ENCODE peak calls at places on chromosome 9, in four cellular contexts. D, X, I and K are unnamed samples.

GRCh38 chr9:136624184-136624951 is 38.3 kb upstream of the EGFL7 start:
- DNase-seq in D (no peak), X (no peak), I (no peak), K (no peak)

GRCh38 chr9:88691811-88692210 is 156.8 kb downstream of the NXNL2 start:
- DNase-seq in D (no peak), X (no peak), I (no peak), K (no peak)

GRCh38 chr9:134688231-134688630 is 46.6 kb downstream of the COL5A1 start:
- DNase-seq in D (no peak), X (no peak), I (no peak), K (no peak)

GRCh38 chr9:71920456-71921189 is 9.2 kb downstream of the C9orf85 start:
- DNase-seq in D (no peak), X (no peak), I (no peak), K (no peak)

GRCh38 chr9:109101810-109102209 is 17.9 kb downstream of the TMEM245 start:
- DNase-seq in D (peak), X (peak), I (no peak), K (no peak)

GRCh38 chr9:125446581-125447094 is 185.0 kb downstream of the GAPVD1 start:
- DNase-seq in D (no peak), X (no peak), I (no peak), K (no peak)

GRCh38 chr9:10678790-10679189 is 66.0 kb upstream of the PTPRD start:
- DNase-seq in D (peak), X (no peak), I (no peak), K (peak)

GRCh38 chr9:95074632-95075269 is 242.8 kb downstream of the FANCC start:
- DNase-seq in D (no peak), X (peak), I (no peak), K (no peak)

GRCh38 chr9:131090025-131090787 is 6.1 kb upstream of the AIF1L start:
- DNase-seq in D (no peak), X (no peak), I (no peak), K (no peak)

GRCh38 chr9:34419716-34420504 is 38.5 kb downstream of the FAM219A start:
- DNase-seq in D (no peak), X (no peak), I (no peak), K (peak)

GRCh38 chr9:755454-756381 is 85.8 kb upstream of the DMRT1 start:
- DNase-seq in D (peak), X (peak), I (no peak), K (peak)

GRCh38 chr9:72997387-72997995 is 44.6 kb upstream of the ALDH1A1 start:
- DNase-seq in D (no peak), X (no peak), I (no peak), K (no peak)

GRCh38 chr9:112124156-112124555 is 50.9 kb downstream of the SUSD1 start:
- DNase-seq in D (no peak), X (no peak), I (no peak), K (no peak)